ENCODE peak calls at places on chromosomes 1 and 21, in seven cellular contexts. N, V, T, L, X, E and F are unnamed samples.

GRCh38 chr1:1429671-1430073 is 5.8 kb upstream of the VWA1 start:
- DNase-seq in N (no peak), V (no peak), T (no peak), L (peak), X (no peak), E (peak), F (no peak)

GRCh38 chr21:14054682-14055081 is 156.1 kb downstream of the LIPI start:
- DNase-seq in N (no peak), V (no peak), T (no peak), L (peak), X (no peak), E (no peak), F (no peak)

GRCh38 chr1:159171254-159171687 is at the start of gene CADM3:
- DNase-seq in N (no peak), V (no peak), T (peak), L (no peak), X (no peak), E (no peak), F (no peak)

GRCh38 chr1:16236091-16236494 is 890 bp downstream of the CPLANE2 start:
- DNase-seq in N (no peak), V (peak), T (no peak), L (peak), X (no peak), E (peak), F (peak)

GRCh38 chr1:89518116-89518780 is 6.4 kb upstream of the LRRC8B start:
- DNase-seq in N (no peak), V (no peak), T (no peak), L (no peak), X (no peak), E (peak), F (no peak)

GRCh38 chr1:65469889-65470340 is 49.4 kb downstream of the LEPR start:
- DNase-seq in N (no peak), V (no peak), T (no peak), L (peak), X (no peak), E (peak), F (no peak)

GRCh38 chr1:208240698-208241355 is 3.4 kb downstream of the PLXNA2 start:
- DNase-seq in N (no peak), V (no peak), T (no peak), L (no peak), X (no peak), E (no peak), F (no peak)

GRCh38 chr1:221881805-221882581 is 140.1 kb upstream of the DUSP10 start:
- DNase-seq in N (no peak), V (no peak), T (no peak), L (no peak), X (no peak), E (no peak), F (no peak)

GRCh38 chr1:159924791-159925712 is at the start of gene TAGLN2:
- DNase-seq in N (peak), V (peak), T (peak), L (peak), X (peak), E (peak), F (peak)

GRCh38 chr1:198620951-198621824 is 17.7 kb upstream of the PTPRC start:
- DNase-seq in N (no peak), V (no peak), T (no peak), L (no peak), X (no peak), E (no peak), F (no peak)

GRCh38 chr1:228155596-228156517 is 6.1 kb downstream of the GJC2 start:
- DNase-seq in N (no peak), V (no peak), T (no peak), L (no peak), X (no peak), E (no peak), F (no peak)

GRCh38 chr1:235998812-235999211 is 66.1 kb downstream of the NID1 start:
- DNase-seq in N (no peak), V (no peak), T (no peak), L (no peak), X (no peak), E (no peak), F (no peak)

GRCh38 chr1:174204697-174205308 is 45.5 kb downstream of the RABGAP1L start:
- DNase-seq in N (no peak), V (no peak), T (no peak), L (peak), X (no peak), E (no peak), F (no peak)

GRCh38 chr1:213119794-213120193 is 68.8 kb downstream of the RPS6KC1 start:
- DNase-seq in N (no peak), V (no peak), T (no peak), L (no peak), X (no peak), E (no peak), F (no peak)

GRCh38 chr1:71414229-71414628 is 333.4 kb upstream of the ZRANB2 start:
- DNase-seq in N (no peak), V (no peak), T (no peak), L (no peak), X (no peak), E (peak), F (no peak)

GRCh38 chr1:98110674-98111073 is 189.8 kb upstream of the DPYD start:
- DNase-seq in N (no peak), V (no peak), T (no peak), L (no peak), X (no peak), E (peak), F (peak)

GRCh38 chr1:167054531-167054930 is 35.6 kb downstream of the GPA33 start:
- DNase-seq in N (no peak), V (no peak), T (no peak), L (no peak), X (no peak), E (no peak), F (no peak)

GRCh38 chr1:20216574-20216973 is 30.3 kb upstream of the PLA2G2C start:
- DNase-seq in N (no peak), V (peak), T (no peak), L (peak), X (no peak), E (peak), F (peak)

GRCh38 chr1:101008229-101008628 is 17.4 kb downstream of the DPH5 start:
- DNase-seq in N (no peak), V (no peak), T (no peak), L (no peak), X (no peak), E (peak), F (no peak)

GRCh38 chr1:187413770-187414169 is 585.0 kb downstream of the PLA2G4A start:
- DNase-seq in N (no peak), V (no peak), T (no peak), L (no peak), X (no peak), E (peak), F (no peak)

GRCh38 chr1:212618466-212619210 is 10.1 kb downstream of the ATF3 start:
- DNase-seq in N (no peak), V (no peak), T (no peak), L (no peak), X (no peak), E (peak), F (no peak)

GRCh38 chr1:53409695-53410094 is 49.5 kb upstream of the DMRTB1 start:
- DNase-seq in N (no peak), V (no peak), T (no peak), L (no peak), X (no peak), E (no peak), F (no peak)

GRCh38 chr1:178938281-178938958 is 67.5 kb upstream of the ANGPTL1 start:
- DNase-seq in N (no peak), V (no peak), T (no peak), L (no peak), X (no peak), E (no peak), F (no peak)
- TF ChIP-seq POLR2A in N (no peak), V (no peak), T (no peak), L (no peak), X (no peak), E (no peak), F (no peak)

DNA sequence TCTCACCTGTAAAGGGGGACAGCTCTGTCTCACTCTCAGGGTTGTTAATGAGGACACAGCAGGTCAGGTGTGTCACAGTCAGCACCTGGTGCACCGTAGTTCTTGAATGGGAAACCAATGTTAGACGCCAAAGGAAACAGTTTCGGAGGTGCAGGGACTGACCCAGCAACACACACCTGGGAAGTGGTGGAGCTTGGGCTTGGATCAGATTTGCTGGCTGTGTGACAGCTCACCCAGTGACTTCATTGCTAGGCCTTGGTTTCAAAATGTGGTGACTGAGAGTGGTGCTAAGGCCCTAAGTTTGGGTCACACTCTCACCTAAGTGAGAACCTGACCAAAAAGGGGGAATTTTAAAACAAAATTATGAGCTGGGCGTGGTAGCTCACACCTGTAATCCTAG is 34.9 kb downstream of the ALPL start:
- DNase-seq in N (no peak), V (no peak), T (no peak), L (no peak), X (peak), E (no peak), F (no peak)
- TF ChIP-seq POLR2A in N (no peak), V (no peak), T (no peak), L (no peak), X (no peak), E (no peak), F (no peak)

GRCh38 chr1:40377512-40377911 is 4.0 kb downstream of the SMAP2 start:
- DNase-seq in N (no peak), V (no peak), T (no peak), L (no peak), X (no peak), E (no peak), F (no peak)

GRCh38 chr1:40371707-40372258 is 1.7 kb upstream of the SMAP2 start:
- DNase-seq in N (no peak), V (no peak), T (no peak), L (no peak), X (no peak), E (no peak), F (no peak)

GRCh38 chr1:40372658-40373322 is 737 bp upstream of the SMAP2 start:
- DNase-seq in N (no peak), V (no peak), T (no peak), L (no peak), X (no peak), E (no peak), F (no peak)

GRCh38 chr1:40373323-40374283 is at the start of gene SMAP2:
- DNase-seq in N (peak), V (peak), T (peak), L (peak), X (peak), E (peak), F (peak)
- TF ChIP-seq POLR2A in N (no peak), V (peak), T (peak), L (peak), X (peak), E (peak), F (peak)

DNA sequence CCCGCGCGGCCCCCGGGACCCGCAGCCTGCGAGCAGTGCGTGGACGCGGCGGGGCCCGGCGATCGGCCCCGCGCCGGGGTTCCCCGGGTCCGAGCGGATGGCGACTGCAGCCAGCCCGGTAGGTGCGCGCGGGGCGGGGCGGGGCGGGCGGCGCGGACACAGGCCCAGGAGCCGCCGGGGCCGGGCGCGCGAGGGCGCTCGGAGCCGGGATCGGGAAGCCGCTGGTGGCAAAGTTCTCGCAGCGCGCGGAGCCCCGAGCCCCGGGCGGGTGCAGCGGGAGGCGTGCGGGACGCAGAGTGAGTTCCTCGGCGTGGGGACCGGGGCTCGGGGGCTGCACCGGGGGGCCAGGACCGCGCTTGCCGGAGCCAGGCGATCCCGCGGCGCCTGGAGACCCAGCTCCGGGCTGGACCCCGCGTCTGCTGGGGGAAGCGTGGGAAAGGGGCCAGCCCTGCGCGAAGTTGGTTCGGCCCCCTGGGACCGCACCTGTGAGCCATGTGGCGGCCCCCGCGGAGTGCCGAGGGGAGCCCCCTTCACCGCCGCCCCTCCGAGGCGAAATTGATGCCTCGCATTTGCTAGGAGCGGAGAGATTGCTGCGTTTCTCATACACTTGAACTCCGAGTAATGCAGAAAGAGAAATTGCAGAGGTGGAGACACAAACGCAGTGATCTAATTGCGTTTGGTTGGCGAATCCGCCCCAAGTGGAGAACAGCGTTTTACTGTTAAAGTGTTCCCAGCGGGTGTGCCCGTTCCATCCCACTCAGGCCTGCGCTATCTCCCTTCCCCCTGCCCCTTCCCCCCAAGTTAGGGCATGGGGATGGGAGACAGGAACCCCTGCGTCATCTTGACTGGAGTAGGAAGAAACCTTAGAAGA is 228.9 kb upstream of the TMEM51 start:
- DNase-seq in N (peak), V (peak), T (peak), L (no peak), X (peak), E (peak), F (peak)
- TF ChIP-seq POLR2A in N (no peak), V (no peak), T (no peak), L (no peak), X (no peak), E (no peak), F (no peak)

GRCh38 chr1:202084791-202085681 is 37.7 kb upstream of the GPR37L1 start:
- DNase-seq in N (no peak), V (no peak), T (no peak), L (peak), X (no peak), E (no peak), F (no peak)
- TF ChIP-seq POLR2A in N (no peak), V (no peak), T (no peak), L (peak), X (no peak), E (no peak), F (no peak)

GRCh38 chr1:151189638-151190445 is at the start of gene VPS72:
- DNase-seq in N (peak), V (peak), T (peak), L (peak), X (peak), E (peak), F (peak)
- TF ChIP-seq POLR2A in N (no peak), V (peak), T (peak), L (no peak), X (peak), E (peak), F (no peak)

GRCh38 chr1:215567491-215568286 is 585 bp downstream of the KCTD3 start:
- DNase-seq in N (peak), V (peak), T (peak), L (peak), X (no peak), E (peak), F (peak)
- TF ChIP-seq POLR2A in N (no peak), V (no peak), T (no peak), L (peak), X (no peak), E (no peak), F (peak)

GRCh38 chr1:200669314-200670214 is at the start of gene DDX59:
- DNase-seq in N (peak), V (peak), T (peak), L (peak), X (peak), E (peak), F (peak)
- TF ChIP-seq POLR2A in N (peak), V (peak), T (peak), L (peak), X (peak), E (peak), F (peak)

GRCh38 chr1:246753670-246754535 is 29.7 kb downstream of the SCCPDH start:
- DNase-seq in N (peak), V (peak), T (peak), L (peak), X (peak), E (peak), F (peak)

GRCh38 chr1:246750752-246751151 is 26.5 kb downstream of the SCCPDH start:
- DNase-seq in N (no peak), V (no peak), T (no peak), L (no peak), X (no peak), E (no peak), F (no peak)

GRCh38 chr1:246748006-246748405 is 23.8 kb downstream of the SCCPDH start:
- DNase-seq in N (no peak), V (no peak), T (no peak), L (no peak), X (no peak), E (no peak), F (no peak)

DNA sequence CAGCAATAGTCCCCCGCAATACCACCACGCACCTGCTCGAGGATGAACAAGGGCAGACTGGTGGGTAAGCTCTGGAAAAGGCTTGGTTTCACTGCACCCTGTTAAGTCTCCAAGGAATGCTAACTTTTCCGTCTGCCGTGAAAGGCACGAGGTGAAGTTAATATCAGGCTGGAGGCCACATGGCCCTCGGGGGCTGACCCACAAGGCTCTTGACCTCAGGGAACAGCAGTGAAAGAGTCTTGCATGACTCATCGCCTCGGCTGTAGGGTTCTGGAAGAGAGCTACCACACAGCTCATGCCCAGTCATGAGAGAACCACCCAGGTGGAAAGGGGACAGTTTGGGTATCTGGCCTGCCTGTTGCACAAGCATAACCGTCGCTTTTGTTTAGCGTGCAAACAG is 24.7 kb downstream of the SCCPDH start:
- DNase-seq in N (no peak), V (no peak), T (no peak), L (no peak), X (no peak), E (no peak), F (no peak)
- TF ChIP-seq POLR2A in N (no peak), V (no peak), T (no peak), L (no peak), X (no peak), E (no peak), F (no peak)

DNA sequence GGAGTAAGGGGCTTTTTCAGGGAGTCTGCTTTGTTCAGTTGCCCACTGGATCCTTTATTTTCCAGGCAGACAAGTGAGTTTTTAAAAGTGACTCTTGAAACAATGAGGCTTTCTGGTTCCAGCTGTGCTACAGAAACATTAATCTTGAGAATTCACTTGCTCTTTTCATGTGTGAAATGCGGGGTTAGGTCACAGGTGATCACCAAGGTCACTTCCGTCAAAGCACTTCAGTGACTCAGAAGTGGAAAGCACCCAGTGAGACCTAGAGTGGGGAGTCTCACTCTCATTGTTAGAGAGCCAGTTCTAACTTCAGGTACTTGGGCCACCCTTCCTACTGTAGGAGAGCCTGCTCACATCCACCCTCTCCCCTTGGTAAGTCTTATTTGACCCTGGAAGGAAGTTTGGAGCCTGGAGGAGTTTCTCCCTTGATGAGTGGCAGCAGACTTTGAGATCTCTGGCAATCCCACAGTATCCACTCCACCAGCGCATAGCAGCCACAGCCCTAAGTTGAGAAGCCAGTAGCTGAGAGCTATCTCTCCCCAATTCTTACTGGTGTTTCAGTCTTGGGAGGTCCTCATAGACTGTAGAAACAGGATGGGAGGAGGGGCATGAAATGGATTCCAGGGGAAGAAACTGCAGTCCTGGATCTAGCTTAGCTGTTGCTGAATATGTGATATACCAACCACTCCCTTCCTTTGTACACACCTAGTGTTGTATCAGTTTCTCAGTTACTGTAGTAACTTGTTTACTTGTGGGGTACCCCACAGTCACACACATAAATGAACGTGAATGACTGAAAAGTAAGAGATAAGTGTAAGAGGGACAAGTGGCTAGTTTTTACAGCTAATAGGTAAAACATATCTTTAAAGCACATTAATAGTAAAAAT is 3.1 kb downstream of the TACSTD2 start:
- DNase-seq in N (no peak), V (peak), T (no peak), L (peak), X (no peak), E (no peak), F (no peak)
- TF ChIP-seq POLR2A in N (no peak), V (peak), T (no peak), L (no peak), X (no peak), E (no peak), F (no peak)